ENCODE peak calls at places on chromosomes 3 and 15, in ten cellular contexts. W is activated CD8-positive, alpha-beta memory T cell treated with anti-CD3 and anti-CD28 coated beads for 48 hours; J is HTR-8/SVneo; Z is iPS-NIHi11; Q is sciatic nerve; S is stimulated activated CD4-positive, alpha-beta T cell treated with anti-CD3 and anti-CD28 coated beads, Interleukin-4, amount 100 ng/mL, for 4 hours; T is stromal cell of bone marrow; E is left kidney; D is GM03348; I is T-helper 2 cell. R is an unnamed sample.

GRCh38 chr3:73624363-73625123 is at the start of gene PDZRN3:
- DNase-seq in Q (peak; percentile 85), D (peak; percentile 85), J (no peak), Z (peak; percentile 79), E (peak; percentile 90), I (peak; percentile 3), W (no peak), S (no peak), T (peak; percentile 69), R (no peak)

GRCh38 chr15:101396484-101397261 is 92.8 kb downstream of the PCSK6 start:
- DNase-seq in E (no peak), Q (no peak), T (no peak), W (no peak), J (no peak), I (no peak), Z (no peak), S (no peak), D (no peak), R (no peak)

GRCh38 chr3:131801566-131801965 is 233.2 kb downstream of the CPNE4 start:
- DNase-seq in J (no peak), D (no peak), Q (no peak), Z (no peak), I (no peak), E (no peak), W (no peak), S (no peak), T (no peak), R (no peak)

GRCh38 chr15:40464595-40465185 is 6.1 kb upstream of the CHST14 start:
- DNase-seq in T (no peak), S (no peak), E (no peak), D (no peak), W (no peak), J (no peak), Q (no peak), I (no peak), Z (no peak), R (no peak)

GRCh38 chr3:138768126-138768525 is 66.6 kb downstream of the PIK3CB start:
- DNase-seq in Z (no peak), I (peak; percentile 59), S (no peak), T (no peak), D (no peak), W (no peak), E (no peak), Q (no peak), J (no peak), R (no peak)

GRCh38 chr15:61839541-61839940 is 220.7 kb downstream of the VPS13C start:
- DNase-seq in E (no peak), Q (no peak), D (no peak), I (no peak), Z (no peak), W (no peak), J (no peak), S (no peak), T (peak; percentile 11), R (no peak)

GRCh38 chr15:74664028-74664616 is 31.7 kb downstream of the EDC3 start:
- DNase-seq in T (no peak), J (no peak), Q (no peak), D (peak; percentile 60), Z (no peak), I (no peak), W (no peak), S (no peak), E (no peak), R (no peak)

GRCh38 chr3:194296448-194296831 is 54.7 kb downstream of the CPN2 start:
- DNase-seq in E (peak; percentile 90), S (no peak), I (no peak), Z (peak; percentile 73), T (no peak), W (no peak), J (peak; percentile 93), Q (no peak), D (peak; percentile 83), R (no peak)

GRCh38 chr3:13197795-13198194 is 124.6 kb upstream of the IQSEC1 start:
- DNase-seq in W (no peak), S (no peak), D (no peak), E (no peak), Q (no peak), I (no peak), J (no peak), T (no peak), Z (no peak), R (no peak)

GRCh38 chr15:81531141-81531592 is 157.2 kb upstream of the TMC3 start:
- DNase-seq in E (peak; percentile 77), S (no peak), Q (no peak), T (no peak), J (no peak), W (no peak), Z (no peak), I (no peak), D (no peak), R (no peak)

GRCh38 chr15:35514759-35515158 is 31.2 kb downstream of the DPH6 start:
- DNase-seq in E (no peak), Q (no peak), J (no peak), Z (no peak), D (peak; percentile 53), I (peak; percentile 10), T (peak; percentile 65), W (no peak), S (no peak), R (no peak)

GRCh38 chr15:69027976-69028518 is 13.6 kb downstream of the NOX5 start:
- DNase-seq in S (no peak), D (no peak), T (no peak), E (no peak), W (no peak), Q (no peak), J (no peak), Z (no peak), I (no peak), R (no peak)

GRCh38 chr3:102741105-102741504 is 306.3 kb downstream of the ZPLD1 start:
- DNase-seq in I (no peak), W (no peak), T (no peak), S (no peak), D (no peak), J (no peak), Z (peak; percentile 38), E (no peak), Q (no peak), R (no peak)

GRCh38 chr3:133209871-133210550 is 171.8 kb downstream of the TMEM108 start:
- DNase-seq in J (no peak), Q (no peak), I (peak; percentile 5), W (no peak), T (peak; percentile 74), E (peak; percentile 14), S (no peak), Z (no peak), D (peak; percentile 18), R (no peak)

GRCh38 chr15:68279218-68279533 is 1.6 kb downstream of the FEM1B start:
- DNase-seq in T (no peak), D (no peak), Z (no peak), J (no peak), W (no peak), Q (no peak), E (no peak), I (no peak), S (no peak), R (no peak)

GRCh38 chr3:189588818-189589569 is 42.2 kb upstream of the TP63 start:
- DNase-seq in J (no peak), Z (no peak), D (no peak), I (no peak), Q (no peak), T (no peak), E (no peak), W (no peak), S (no peak), R (no peak)

GRCh38 chr3:10955694-10956453 is 36.7 kb upstream of the SLC6A1 start:
- DNase-seq in J (no peak), T (no peak), S (no peak), I (no peak), Z (no peak), D (no peak), W (no peak), Q (peak; percentile 77), E (peak; percentile 47), R (no peak)

GRCh38 chr3:44280631-44281030 is 38.9 kb downstream of the TOPAZ1 start:
- DNase-seq in J (no peak), Q (no peak), D (no peak), Z (no peak), S (no peak), E (no peak), W (no peak), I (no peak), T (no peak), R (no peak)

GRCh38 chr15:48680841-48681240 is 35.3 kb upstream of the FBN1 start:
- DNase-seq in Q (no peak), J (peak; percentile 38), W (no peak), E (no peak), D (peak; percentile 9), I (no peak), Z (no peak), T (no peak), S (no peak), R (no peak)

GRCh38 chr3:160869825-160870224 is 113.8 kb downstream of the PPM1L start:
- DNase-seq in Z (no peak), I (no peak), S (no peak), T (peak; percentile 3), Q (no peak), J (no peak), W (no peak), E (peak; percentile 9), D (no peak), R (no peak)

GRCh38 chr3:75224419-75224818 is 439.7 kb upstream of the FRG2C start:
- DNase-seq in E (no peak), T (no peak), Z (no peak), Q (no peak), J (no peak), W (no peak), D (no peak), S (no peak), I (no peak), R (no peak)

GRCh38 chr3:51550080-51550819 is 11.7 kb downstream of the RAD54L2 start:
- DNase-seq in Q (no peak), W (no peak), D (no peak), T (no peak), I (no peak), Z (no peak), E (no peak), J (no peak), S (no peak), R (no peak)

GRCh38 chr3:29520764-29521163 is 239.9 kb downstream of the RBMS3 start:
- DNase-seq in J (no peak), T (no peak), Q (no peak), I (no peak), S (no peak), Z (no peak), D (no peak), W (no peak), E (no peak), R (no peak)

GRCh38 chr3:126529585-126530170 is 5.7 kb downstream of the CHST13 start:
- DNase-seq in J (no peak), T (no peak), I (no peak), S (no peak), E (no peak), D (no peak), W (no peak), Z (no peak), Q (no peak), R (no peak)

GRCh38 chr3:114370537-114371174 is 76.8 kb downstream of the TIGIT start:
- DNase-seq in T (no peak), Q (no peak), I (no peak), D (no peak), W (no peak), Z (peak; percentile 40), J (no peak), S (no peak), E (no peak), R (no peak)

GRCh38 chr3:14222900-14223594 is 44.4 kb downstream of the LSM3 start:
- DNase-seq in E (no peak), Q (no peak), T (no peak), D (no peak), W (no peak), J (no peak), I (no peak), Z (no peak), S (no peak), R (no peak)

GRCh38 chr3:71791634-71792033 is 6.7 kb upstream of the PROK2 start:
- DNase-seq in W (no peak), Q (no peak), J (no peak), D (no peak), S (no peak), Z (no peak), E (no peak), T (no peak), I (no peak), R (no peak)

R was measured in B cell.